ENCODE peak calls at places on chromosome 4, in nine cellular contexts. M is left ventricle myocardium inferior, U is HepG2, J is sigmoid colon, C is SK-N-SH, X is heart right ventricle, Q is K562, T is cardiac fibroblast, S is WERI-Rb-1. G is an unnamed sample.

GRCh38 chr4:98630804-98631454 is 27.5 kb downstream of the TSPAN5 start:
- DNase-seq in M (no peak), J (no peak), S (peak; percentile 43), Q (no peak), U (no peak), X (no peak), T (peak; percentile 61), C (no peak), G (no peak)

GRCh38 chr4:7598939-7599790 is 164.4 kb upstream of the PSAPL1 start:
- DNase-seq in C (no peak), U (no peak), S (no peak), M (no peak), Q (no peak), J (no peak), X (no peak), T (no peak), G (no peak)

GRCh38 chr4:107845721-107846120 is 21.0 kb downstream of the SGMS2 start:
- DNase-seq in Q (no peak), U (no peak), J (no peak), S (no peak), M (no peak), X (no peak), T (no peak), C (no peak), G (no peak)

GRCh38 chr4:31660916-31661315 is 940.7 kb downstream of the PCDH7 start:
- DNase-seq in U (no peak), Q (no peak), X (no peak), C (no peak), S (no peak), M (no peak), T (no peak), J (no peak), G (no peak)

GRCh38 chr4:97457253-97457652 is 686.0 kb downstream of the STPG2 start:
- DNase-seq in T (no peak), J (no peak), Q (no peak), C (no peak), S (no peak), M (no peak), U (no peak), X (no peak), G (peak; percentile 69)

GRCh38 chr4:154562697-154563254 is at the start of gene FGB:
- DNase-seq in T (no peak), X (no peak), U (no peak), S (no peak), Q (no peak), M (no peak), J (no peak), C (no peak), G (no peak)

GRCh38 chr4:96766359-96766758 is 926.5 kb downstream of the PDHA2 start:
- DNase-seq in T (no peak), X (no peak), M (no peak), S (no peak), J (no peak), Q (no peak), C (no peak), U (no peak), G (no peak)

GRCh38 chr4:142347241-142347640 is 498.9 kb downstream of the INPP4B start:
- DNase-seq in M (no peak), J (no peak), Q (no peak), X (no peak), U (no peak), T (peak; percentile 50), C (no peak), S (no peak), G (no peak)

GRCh38 chr4:185542626-185543336 is 7.5 kb upstream of the PDLIM3 start:
- DNase-seq in C (no peak), X (peak; percentile 74), M (peak; percentile 80), T (peak; percentile 79), Q (no peak), S (no peak), J (peak; percentile 88), U (no peak), G (peak; percentile 26)

GRCh38 chr4:135201081-135201480 is 999.5 kb upstream of the PABPC4L start:
- DNase-seq in Q (no peak), S (no peak), C (no peak), M (no peak), X (no peak), J (no peak), T (no peak), U (no peak), G (no peak)

GRCh38 chr4:125266901-125267601 is 47.7 kb upstream of the FAT4 start:
- DNase-seq in C (no peak), X (no peak), M (no peak), J (no peak), S (no peak), U (no peak), Q (no peak), T (peak; percentile 74), G (no peak)

GRCh38 chr4:96136056-96136455 is 296.2 kb downstream of the PDHA2 start:
- DNase-seq in M (no peak), C (no peak), X (no peak), Q (no peak), U (no peak), T (no peak), J (no peak), S (no peak), G (no peak)

GRCh38 chr4:95106408-95106928 is 348.7 kb downstream of the BMPR1B start:
- DNase-seq in X (no peak), U (no peak), C (no peak), J (no peak), S (no peak), M (no peak), T (no peak), Q (no peak), G (no peak)

GRCh38 chr4:122865421-122865820 is 38.8 kb downstream of the FGF2 start:
- DNase-seq in J (no peak), C (no peak), S (no peak), T (peak; percentile 37), M (no peak), X (no peak), U (no peak), Q (no peak), G (no peak)

GRCh38 chr4:139665079-139665689 is 435 bp upstream of the MGST2 start:
- DNase-seq in M (no peak), S (no peak), T (no peak), J (no peak), X (no peak), Q (no peak), U (no peak), C (no peak), G (no peak)
- H3K4me3 ChIP-seq in M (peak overlapping the region; percentile 72), S (peak overlapping the region; percentile 58), T (peak overlapping the region; percentile 49), J (peak overlapping the region; percentile 56), X (peak overlapping the region; percentile 59), Q (peak overlapping the region; percentile 44), U (peak overlapping the region; percentile 39), C (peak overlapping the region; percentile 73), G (peak overlapping the region; percentile 72)

GRCh38 chr4:17811078-17811603 is 362 bp downstream of the NCAPG start:
- DNase-seq in M (peak; percentile 16), C (no peak), J (no peak), Q (peak; percentile 46), U (no peak), X (no peak), T (no peak), S (peak; percentile 42), G (no peak)
- TF ChIP-seq CTCF in M (no peak), C (no peak), J (no peak), Q (no peak), U (no peak), X (no peak), T (no peak), S (no peak), G (no peak)

GRCh38 chr4:17814140-17814539 is 3.4 kb downstream of the NCAPG start:
- DNase-seq in J (no peak), Q (no peak), X (no peak), U (no peak), T (peak; percentile 67), M (no peak), C (no peak), S (no peak), G (no peak)

GRCh38 chr4:17812801-17813200 is 2.0 kb downstream of the NCAPG start:
- DNase-seq in U (no peak), J (no peak), M (no peak), C (no peak), Q (no peak), T (peak; percentile 28), S (no peak), X (no peak), G (no peak)

GRCh38 chr4:17812125-17812524 is 1.3 kb downstream of the NCAPG start:
- DNase-seq in S (no peak), X (no peak), C (no peak), T (no peak), J (no peak), U (no peak), Q (no peak), M (no peak), G (no peak)

GRCh38 chr4:17816142-17816541 is 5.4 kb downstream of the NCAPG start:
- DNase-seq in M (no peak), T (no peak), X (no peak), U (no peak), J (no peak), S (no peak), C (no peak), Q (no peak), G (no peak)

DNA sequence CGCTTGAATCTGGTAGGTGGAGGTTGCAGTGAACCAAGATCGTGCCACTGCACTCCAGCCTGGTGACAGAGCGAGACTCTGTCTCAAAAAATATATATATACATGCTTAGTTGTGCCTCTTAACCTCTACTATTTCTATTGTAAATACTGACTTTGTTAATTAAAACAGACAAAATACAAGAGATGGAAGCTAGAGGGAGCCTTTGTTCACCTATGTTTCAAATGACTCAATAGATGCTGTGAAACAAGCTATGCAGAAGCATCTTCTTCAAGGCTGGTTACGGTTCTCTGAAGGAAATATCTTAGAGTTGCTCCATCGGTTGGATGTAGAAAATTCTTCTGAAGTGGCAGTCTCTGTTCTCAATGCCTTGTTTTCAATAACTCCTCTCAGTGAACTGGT is 6.2 kb downstream of the NCAPG start:
- DNase-seq in Q (no peak), M (no peak), C (peak; percentile 24), J (no peak), U (peak; percentile 29), T (peak; percentile 86), S (no peak), X (no peak), G (peak; percentile 47)
- H3K4me3 ChIP-seq in Q (no peak overlapping the region), M (no peak overlapping the region), C (peak overlapping the region; percentile 33), J (no peak overlapping the region), U (no peak overlapping the region), T (no peak overlapping the region), S (no peak overlapping the region), X (no peak overlapping the region), G (no peak overlapping the region)

GRCh38 chr4:74230902-74231499 is 73.1 kb downstream of the MTHFD2L start:
- DNase-seq in Q (no peak), S (no peak), M (no peak), T (peak; percentile 89), U (no peak), J (no peak), X (peak; percentile 11), C (no peak), G (peak; percentile 50)
- TF ChIP-seq CTCF in Q (no peak), S (no peak), M (no peak), T (no peak), U (no peak), J (no peak), X (no peak), C (no peak), G (no peak)

G was measured in epithelial cell of proximal tubule.